ENCODE peak calls at places on chromosomes 2 and 18, in five cellular contexts. Q, E, N, H and W are unnamed samples.

GRCh38 chr2:109129921-109130725 is 1.1 kb downstream of the SH3RF3 start:
- DNase-seq in Q (no peak), N (peak; percentile 34), E (peak; percentile 15), H (no peak), W (peak; percentile 34)

GRCh38 chr2:99488999-99489757 is 639 bp downstream of the REV1 start:
- DNase-seq in Q (no peak), E (peak; percentile 47), H (peak; percentile 79), N (peak; percentile 62), W (peak; percentile 84)

GRCh38 chr18:39057423-39058057 is 1491.9 kb upstream of the CELF4 start:
- DNase-seq in N (no peak), E (peak; percentile 71), H (no peak), Q (peak; percentile 43), W (no peak)

GRCh38 chr2:2524340-2524941 is 193.4 kb upstream of the MYT1L start:
- DNase-seq in N (no peak), Q (no peak), H (no peak), E (no peak), W (no peak)

GRCh38 chr2:63827749-63828148 is 13.9 kb upstream of the UGP2 start:
- DNase-seq in E (peak; percentile 80), H (peak; percentile 21), Q (peak; percentile 46), N (no peak), W (no peak)

GRCh38 chr2:5696741-5697521 is 4.7 kb downstream of the SOX11 start:
- DNase-seq in E (no peak), Q (no peak), H (no peak), N (peak; percentile 72), W (peak; percentile 80)

GRCh38 chr2:211745295-211746097 is 793.1 kb downstream of the ERBB4 start:
- DNase-seq in E (peak; percentile 75), Q (no peak), H (peak; percentile 3), N (peak; percentile 84), W (peak; percentile 76)

GRCh38 chr2:218501665-218502064 is 66.5 kb downstream of the USP37 start:
- DNase-seq in N (peak; percentile 73), H (no peak), E (no peak), Q (no peak), W (no peak)

GRCh38 chr18:44917865-44918476 is 237.3 kb downstream of the SETBP1 start:
- DNase-seq in N (no peak), H (no peak), Q (no peak), E (no peak), W (no peak)

GRCh38 chr2:69682525-69682924 is 39.0 kb upstream of the AAK1 start:
- DNase-seq in N (no peak), H (no peak), Q (no peak), E (no peak), W (no peak)

GRCh38 chr2:120318626-120319025 is 27.3 kb upstream of the INHBB start:
- DNase-seq in Q (no peak), H (no peak), N (no peak), E (no peak), W (no peak)

GRCh38 chr18:65721634-65722033 is 29.2 kb upstream of the CDH7 start:
- DNase-seq in Q (no peak), E (no peak), H (no peak), N (no peak), W (no peak)

GRCh38 chr2:18253686-18254197 is 306.7 kb downstream of the RDH14 start:
- DNase-seq in H (no peak), N (peak; percentile 24), E (no peak), Q (no peak), W (no peak)

GRCh38 chr18:24023185-24023814 is 8.7 kb downstream of the TTC39C start:
- DNase-seq in E (peak; percentile 88), H (no peak), N (peak; percentile 86), Q (peak; percentile 89), W (peak; percentile 53)

GRCh38 chr18:9095297-9096012 is 7.0 kb upstream of the NDUFV2 start:
- DNase-seq in N (no peak), Q (no peak), E (no peak), H (peak; percentile 34), W (no peak)

GRCh38 chr2:47569658-47570398 is 166.9 kb downstream of the MSH2 start:
- DNase-seq in H (no peak), E (no peak), N (peak; percentile 57), Q (no peak), W (peak; percentile 75)

GRCh38 chr18:23498877-23499570 is 4.3 kb upstream of the RMC1 start:
- DNase-seq in N (peak; percentile 91), H (peak; percentile 81), E (peak; percentile 68), Q (no peak), W (peak; percentile 87)

GRCh38 chr2:101770672-101771071 is 73.2 kb downstream of the MAP4K4 start:
- DNase-seq in N (peak; percentile 52), H (peak; percentile 56), E (peak; percentile 76), Q (peak; percentile 55), W (peak; percentile 69)

GRCh38 chr18:31273812-31274527 is 44.0 kb upstream of the DSG1 start:
- DNase-seq in N (no peak), H (no peak), E (no peak), Q (no peak), W (no peak)

GRCh38 chr2:216221806-216222205 is 112.7 kb downstream of the XRCC5 start:
- DNase-seq in Q (no peak), N (no peak), H (peak; percentile 19), E (peak; percentile 25), W (no peak)

GRCh38 chr18:52278191-52278590 is 61.8 kb upstream of the DCC start:
- DNase-seq in H (no peak), Q (no peak), E (no peak), N (no peak), W (no peak)

GRCh38 chr18:68041327-68041726 is 524.8 kb upstream of the DSEL start:
- DNase-seq in Q (no peak), H (no peak), E (no peak), N (no peak), W (no peak)

GRCh38 chr2:189763908-189764661 is 1.5 kb upstream of the OSGEPL1 start:
- DNase-seq in N (peak; percentile 7), H (no peak), Q (no peak), E (no peak), W (no peak)

GRCh38 chr18:42068030-42068429 is 113.0 kb downstream of the PIK3C3 start:
- DNase-seq in E (no peak), N (no peak), Q (no peak), H (no peak), W (no peak)

GRCh38 chr2:197055045-197055444 is 128.5 kb upstream of the PGAP1 start:
- DNase-seq in E (no peak), N (no peak), Q (no peak), H (no peak), W (no peak)

GRCh38 chr2:57842531-57842930 is 204.1 kb upstream of the VRK2 start:
- DNase-seq in N (no peak), E (peak; percentile 71), Q (no peak), H (no peak), W (no peak)

GRCh38 chr2:189024861-189025618 is 50.9 kb downstream of the COL3A1 start:
- DNase-seq in N (peak; percentile 66), H (no peak), E (peak; percentile 35), Q (no peak), W (peak; percentile 26)

GRCh38 chr2:70981866-70982810 is 3.7 kb downstream of the ANKRD53 start:
- DNase-seq in H (no peak), N (no peak), Q (no peak), E (no peak), W (no peak)

GRCh38 chr2:31274700-31275075 is 40.7 kb downstream of the EHD3 start:
- DNase-seq in Q (no peak), E (no peak), H (no peak), N (no peak), W (no peak)

GRCh38 chr2:209368406-209368805 is 55.4 kb upstream of the MAP2 start:
- DNase-seq in Q (peak; percentile 62), H (no peak), E (peak; percentile 67), N (no peak), W (no peak)

GRCh38 chr2:163723881-163724280 is 11.9 kb downstream of the FIGN start:
- DNase-seq in N (no peak), H (no peak), Q (no peak), E (no peak), W (no peak)

DNA sequence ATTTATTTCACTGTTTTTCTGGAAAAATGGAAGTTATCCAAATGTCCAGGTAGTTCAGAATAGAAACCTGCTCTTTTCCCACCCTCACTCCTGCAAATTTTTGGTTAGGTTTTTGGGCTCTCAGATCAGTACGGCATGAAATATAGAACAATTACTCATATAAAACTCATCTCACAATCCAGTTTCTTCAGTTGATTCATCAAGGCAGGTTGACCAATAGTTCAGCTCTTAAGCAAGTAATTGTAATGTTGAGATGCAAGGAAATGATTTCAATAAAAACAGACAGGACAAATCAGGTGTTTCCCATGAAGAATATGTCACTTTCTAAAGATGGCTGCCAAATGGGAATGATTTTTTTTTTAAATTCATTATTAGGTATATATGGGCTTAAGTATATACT is 2.0 kb downstream of the RAB27B start:
- DNase-seq in H (no peak), Q (peak; percentile 68), N (no peak), E (peak; percentile 26), W (no peak)
- H3K27ac ChIP-seq in H (no peak overlapping the region), Q (peak overlapping the region; percentile 90), N (no peak overlapping the region), E (peak overlapping the region; percentile 94), W (no peak overlapping the region)

GRCh38 chr2:51251356-51251755 is 219.4 kb upstream of the NRXN1 start:
- DNase-seq in E (no peak), N (no peak), Q (no peak), H (no peak), W (no peak)

GRCh38 chr2:51243892-51244570 is 212.1 kb upstream of the NRXN1 start:
- DNase-seq in N (no peak), H (no peak), Q (no peak), E (no peak), W (no peak)

DNA sequence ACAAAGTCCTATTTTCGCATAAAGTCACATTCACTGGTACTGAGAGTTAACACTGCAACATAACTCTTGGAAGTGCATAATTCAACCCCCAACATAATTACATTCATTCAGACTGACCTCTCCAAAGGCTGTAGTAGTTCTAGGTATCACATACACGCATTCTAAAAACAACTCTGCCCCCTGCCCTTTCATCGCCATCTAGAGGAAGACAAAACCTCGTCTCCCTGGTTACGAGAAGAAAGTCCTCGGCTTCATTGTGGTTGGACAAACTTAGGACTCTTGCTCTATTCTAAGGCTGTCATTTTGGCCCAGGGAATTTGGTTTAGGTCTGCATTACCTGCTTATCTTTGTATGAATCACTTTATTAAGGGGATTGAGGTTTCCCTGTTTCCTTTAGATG is 215.3 kb upstream of the NRXN1 start:
- DNase-seq in H (no peak), N (peak; percentile 64), Q (no peak), E (peak; percentile 5), W (no peak)
- TF ChIP-seq EZH2 in H (no peak), N (no peak), Q (no peak), E (no peak), W (no peak)

GRCh38 chr2:68253211-68254068 is 1.1 kb upstream of the PPP3R1 start:
- DNase-seq in H (peak; percentile 47), N (no peak), Q (no peak), E (peak; percentile 19), W (peak; percentile 51)
- H3K79me2 ChIP-seq in H (peaks cover 60% of the 10 kb centered on the region), N (peaks cover 34% of the 10 kb centered on the region), Q (peaks cover 55% of the 10 kb centered on the region), E (peaks cover 51% of the 10 kb centered on the region), W (peaks cover 52% of the 10 kb centered on the region)

GRCh38 chr2:134282638-134283400 is 28.9 kb downstream of the MGAT5 start:
- DNase-seq in E (no peak), Q (no peak), N (no peak), H (no peak), W (no peak)

GRCh38 chr2:134279417-134279816 is 25.5 kb downstream of the MGAT5 start:
- DNase-seq in E (no peak), Q (no peak), H (no peak), N (no peak), W (no peak)

GRCh38 chr2:134280231-134280630 is 26.4 kb downstream of the MGAT5 start:
- DNase-seq in E (no peak), Q (no peak), N (no peak), H (no peak), W (no peak)

GRCh38 chr2:134281815-134282419 is 28.0 kb downstream of the MGAT5 start:
- DNase-seq in H (no peak), E (no peak), Q (no peak), N (no peak), W (no peak)

GRCh38 chr2:134280726-134281125 is 26.9 kb downstream of the MGAT5 start:
- DNase-seq in N (no peak), E (no peak), H (no peak), Q (no peak), W (no peak)
- H3K27ac ChIP-seq in N (no peak overlapping the region), E (no peak overlapping the region), H (no peak overlapping the region), Q (no peak overlapping the region), W (no peak overlapping the region)